ENCODE peak calls at places on chromosomes 7 and 10, in five cellular contexts. Z is substantia nigra; D is stimulated activated CD4-positive, alpha-beta T cell treated with anti-CD3 and anti-CD28 coated beads, Interleukin-1b, Interleukin-23, amount 100 ng/mL, for 48 hours; V is upper lobe of right lung; M is stimulated activated naive B cell treated with anti-CD40 and anti-IgM and Interleukin-4, amounts not matched to agents 10 μg/mL and 1 μg/mL and 100 μg/mL, for 72 hours. P is an unnamed sample.

GRCh38 chr7:66015440-66016130 is 33.6 kb upstream of the GUSB start:
- DNase-seq in D (no peak), V (peak; percentile 23), Z (no peak), M (no peak), P (no peak)

GRCh38 chr10:21372651-21373410 is 152.7 kb downstream of the SKIDA1 start:
- DNase-seq in V (no peak), Z (no peak), D (peak; percentile 23), M (no peak), P (peak; percentile 87)

GRCh38 chr7:91892821-91893340 is 12.4 kb upstream of the MTERF1 start:
- DNase-seq in M (no peak), V (no peak), D (no peak), Z (no peak), P (peak; percentile 35)

GRCh38 chr7:159031135-159031701 is 113.4 kb downstream of the VIPR2 start:
- DNase-seq in V (peak; percentile 72), D (no peak), Z (no peak), M (no peak), P (no peak)

GRCh38 chr7:25894002-25894901 is 257.7 kb upstream of the NFE2L3 start:
- DNase-seq in Z (no peak), V (no peak), M (no peak), D (peak; percentile 42), P (no peak)

GRCh38 chr10:91684841-91685240 is 52.0 kb upstream of the PPP1R3C start:
- DNase-seq in D (no peak), Z (no peak), V (no peak), M (no peak), P (no peak)

GRCh38 chr7:158469396-158470051 is 118.1 kb downstream of the PTPRN2 start:
- DNase-seq in V (no peak), D (no peak), M (no peak), Z (no peak), P (no peak)

GRCh38 chr7:44111759-44112158 is 7.6 kb downstream of the AEBP1 start:
- DNase-seq in D (no peak), Z (no peak), M (no peak), V (no peak), P (no peak)

GRCh38 chr10:132539431-132539839 is 1.8 kb downstream of the INPP5A start:
- DNase-seq in D (peak; percentile 57), V (peak; percentile 72), M (no peak), Z (peak; percentile 19), P (no peak)

GRCh38 chr7:141362580-141363435 is 188.4 kb upstream of the AGK start:
- DNase-seq in M (no peak), Z (no peak), V (no peak), D (no peak), P (peak; percentile 77)

GRCh38 chr10:12350167-12350872 is 973 bp downstream of the CAMK1D start:
- DNase-seq in M (peak; percentile 57), V (peak; percentile 76), D (peak; percentile 53), Z (peak; percentile 35), P (peak; percentile 44)

GRCh38 chr7:151272410-151272809 is 23.9 kb upstream of the SMARCD3 start:
- DNase-seq in Z (no peak), D (no peak), V (no peak), M (no peak), P (peak; percentile 59)

GRCh38 chr7:35185908-35186731 is 67.8 kb downstream of the TBX20 start:
- DNase-seq in D (peak; percentile 6), M (no peak), V (no peak), Z (no peak), P (peak; percentile 5)

GRCh38 chr7:78052112-78052511 is 253.5 kb downstream of the PHTF2 start:
- DNase-seq in M (no peak), V (no peak), Z (no peak), D (no peak), P (no peak)

GRCh38 chr7:45890125-45890901 is 2.0 kb downstream of the IGFBP1 start:
- DNase-seq in D (no peak), V (no peak), M (no peak), Z (no peak), P (no peak)

GRCh38 chr7:101772508-101773306 is 44.7 kb upstream of the CUX1 start:
- DNase-seq in D (no peak), Z (no peak), V (no peak), M (no peak), P (no peak)

GRCh38 chr7:86932038-86932512 is 127.4 kb downstream of the ELAPOR2 start:
- DNase-seq in V (no peak), D (peak; percentile 10), M (no peak), Z (no peak), P (peak; percentile 83)

GRCh38 chr10:27747096-27747451 is 1.5 kb upstream of the MKX start:
- DNase-seq in V (no peak), M (no peak), Z (no peak), D (no peak), P (no peak)

GRCh38 chr7:157211710-157212109 is 73.0 kb downstream of the UBE3C start:
- DNase-seq in D (no peak), Z (no peak), M (no peak), V (no peak), P (peak; percentile 30)

GRCh38 chr10:58389024-58389423 is 3.8 kb downstream of the TFAM start:
- DNase-seq in M (no peak), D (no peak), V (no peak), Z (no peak), P (no peak)

GRCh38 chr7:1966631-1967200 is 266.0 kb downstream of the MAD1L1 start:
- DNase-seq in M (no peak), Z (no peak), V (peak; percentile 53), D (no peak), P (no peak)

GRCh38 chr7:47827321-47827720 is 120.9 kb downstream of the PKD1L1 start:
- DNase-seq in Z (peak; percentile 23), D (no peak), M (no peak), V (no peak), P (no peak)

P was measured in AG20443.